ENCODE peak calls at places on chromosomes 5 and 9, in six cellular contexts. W is fibroblast of villous mesenchyme, E is GM12878, I is WERI-Rb-1, F is stomach, M is AG04450. K is an unnamed sample.

GRCh38 chr5:135482383-135482933 is 30.3 kb upstream of the TIFAB start:
- DNase-seq in W (no peak), E (no peak), I (peak), F (no peak), M (no peak), K (no peak)

GRCh38 chr5:97383996-97384395 is 200.9 kb upstream of the RIOK2 start:
- DNase-seq in W (peak), E (no peak), I (no peak), F (no peak), M (no peak), K (no peak)

GRCh38 chr9:4503103-4503502 is 12.8 kb downstream of the SLC1A1 start:
- DNase-seq in W (peak), E (no peak), I (no peak), F (no peak), M (no peak), K (no peak)

GRCh38 chr5:38509185-38509584 is 47.3 kb downstream of the LIFR start:
- DNase-seq in W (peak), E (no peak), I (no peak), F (no peak), M (peak), K (no peak)

GRCh38 chr5:133257977-133258376 is 206.2 kb downstream of the HSPA4 start:
- DNase-seq in W (no peak), E (no peak), I (no peak), F (no peak), M (no peak), K (no peak)

GRCh38 chr9:136854113-136854841 is 2.1 kb downstream of the MAMDC4 start:
- DNase-seq in W (no peak), E (no peak), I (no peak), F (no peak), M (no peak), K (no peak)

GRCh38 chr9:36677611-36678010 is 104.9 kb downstream of the MELK start:
- DNase-seq in W (no peak), E (no peak), I (no peak), F (no peak), M (no peak), K (no peak)

GRCh38 chr5:171478946-171479775 is 59.7 kb downstream of the FGF18 start:
- DNase-seq in W (no peak), E (no peak), I (no peak), F (no peak), M (no peak), K (no peak)

GRCh38 chr5:132094393-132095076 is 20.9 kb downstream of the CSF2 start:
- DNase-seq in W (peak), E (no peak), I (peak), F (no peak), M (peak), K (no peak)

GRCh38 chr9:69768101-69768500 is 8.3 kb upstream of the PTAR1 start:
- DNase-seq in W (no peak), E (no peak), I (no peak), F (no peak), M (no peak), K (no peak)

GRCh38 chr9:3028535-3028934 is 184.6 kb upstream of the PUM3 start:
- DNase-seq in W (no peak), E (no peak), I (no peak), F (no peak), M (no peak), K (no peak)

GRCh38 chr9:81207651-81208050 is 481.7 kb downstream of the TLE1 start:
- DNase-seq in W (no peak), E (no peak), I (no peak), F (no peak), M (no peak), K (no peak)

GRCh38 chr5:7321724-7322123 is 74.2 kb upstream of the ADCY2 start:
- DNase-seq in W (peak), E (no peak), I (no peak), F (no peak), M (peak), K (no peak)

GRCh38 chr9:116280529-116280928 is 126.9 kb downstream of the PAPPA start:
- DNase-seq in W (peak), E (no peak), I (no peak), F (no peak), M (no peak), K (no peak)

GRCh38 chr5:135570453-135570764 is 8.4 kb downstream of the CXCL14 start:
- DNase-seq in W (no peak), E (no peak), I (no peak), F (no peak), M (no peak), K (no peak)

GRCh38 chr5:92372766-92373165 is 989.6 kb upstream of the ARRDC3 start:
- DNase-seq in W (no peak), E (no peak), I (no peak), F (no peak), M (no peak), K (no peak)

GRCh38 chr5:74619308-74619707 is 21.2 kb downstream of the ENC1 start:
- DNase-seq in W (no peak), E (no peak), I (no peak), F (no peak), M (no peak), K (no peak)

GRCh38 chr9:120928015-120928719 is 1.6 kb upstream of the TRAF1 start:
- DNase-seq in W (no peak), E (no peak), I (no peak), F (peak), M (no peak), K (no peak)
- TF ChIP-seq CTCF in W (no peak), E (no peak), I (no peak), F (no peak), M (no peak), K (no peak)

GRCh38 chr5:120446068-120446492 is 18.0 kb upstream of the PRR16 start:
- DNase-seq in W (peak), E (no peak), I (no peak), F (no peak), M (peak), K (no peak)
- H3K4me3 ChIP-seq in W (no peak), E (no peak), I (no peak), F (no peak), M (no peak), K (no peak)

GRCh38 chr5:51960617-51961115 is 577.4 kb downstream of the ISL1 start:
- DNase-seq in W (no peak), E (no peak), I (no peak), F (no peak), M (no peak), K (peak)
- TF ChIP-seq CTCF in W (no peak), E (no peak), I (no peak), F (no peak), M (no peak), K (peak)

DNA sequence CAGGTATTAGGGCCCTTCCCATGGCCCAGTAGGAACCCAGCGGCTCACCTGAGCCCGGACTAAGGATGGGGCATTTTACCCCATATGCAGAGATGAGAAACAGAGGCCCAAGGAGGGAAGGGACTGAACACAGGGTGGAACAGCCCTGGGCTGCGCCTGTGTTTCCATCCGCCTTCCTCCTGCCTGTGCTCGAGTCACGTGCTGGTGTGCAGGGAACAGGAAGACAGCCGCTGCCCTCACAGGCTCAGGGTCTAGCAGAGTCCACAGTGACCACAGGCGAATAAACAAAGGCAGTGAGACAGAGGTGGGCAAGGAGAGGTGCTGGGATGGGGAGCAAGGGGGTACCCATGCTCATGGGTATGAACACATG is 129.4 kb downstream of the C9orf50 start:
- DNase-seq in W (peak), E (no peak), I (no peak), F (peak), M (no peak), K (no peak)
- H3K4me3 ChIP-seq in W (peak), E (no peak), I (no peak), F (peak), M (no peak), K (no peak)

GRCh38 chr5:167786871-167787568 is 504.4 kb upstream of the WWC1 start:
- DNase-seq in W (no peak), E (no peak), I (no peak), F (no peak), M (no peak), K (no peak)

GRCh38 chr5:167778228-167778627 is 513.2 kb upstream of the WWC1 start:
- DNase-seq in W (no peak), E (no peak), I (no peak), F (no peak), M (no peak), K (no peak)

GRCh38 chr5:167785106-167785505 is 506.3 kb upstream of the WWC1 start:
- DNase-seq in W (no peak), E (no peak), I (no peak), F (no peak), M (no peak), K (no peak)

GRCh38 chr5:167785896-167786295 is 505.5 kb upstream of the WWC1 start:
- DNase-seq in W (no peak), E (no peak), I (no peak), F (no peak), M (no peak), K (no peak)

GRCh38 chr5:167783145-167783817 is 508.2 kb upstream of the WWC1 start:
- DNase-seq in W (no peak), E (no peak), I (no peak), F (no peak), M (peak), K (no peak)
- TF ChIP-seq CTCF in W (no peak), E (no peak), I (no peak), F (no peak), M (no peak), K (no peak)

K was measured in MM.1S.